ENCODE peak calls at places on chromosomes 11 and 22, in eight cellular contexts. A is GM23248, J is PC-3, S is A673, V is fibroblast of lung, X is hepatocyte, C is HCT116, O is K562. W is an unnamed sample.

GRCh38 chr11:125886997-125887372 is 483 bp upstream of the HYLS1 start:
- DNase-seq in A (peak), J (peak), S (peak), V (peak), X (no peak), C (no peak), O (no peak), W (no peak)

GRCh38 chr11:3368199-3368598 is 10.7 kb downstream of the ZNF195 start:
- DNase-seq in A (no peak), J (peak), S (no peak), V (no peak), X (no peak), C (no peak), O (no peak), W (no peak)

GRCh38 chr11:59923813-59924212 is 14.4 kb upstream of the OOSP1 start:
- DNase-seq in A (no peak), J (no peak), S (no peak), V (no peak), X (no peak), C (no peak), O (no peak), W (no peak)

GRCh38 chr22:19797086-19797485 is 36.5 kb downstream of the TBX1 start:
- DNase-seq in A (no peak), J (no peak), S (no peak), V (no peak), X (no peak), C (no peak), O (peak), W (no peak)

GRCh38 chr22:44360686-44361381 is 48.1 kb upstream of the SHISAL1 start:
- DNase-seq in A (peak), J (peak), S (no peak), V (peak), X (peak), C (no peak), O (no peak), W (peak)

GRCh38 chr11:126083829-126084607 is 21.4 kb upstream of the CDON start:
- DNase-seq in A (no peak), J (no peak), S (peak), V (no peak), X (no peak), C (no peak), O (no peak), W (no peak)

GRCh38 chr11:7089328-7090251 is 792 bp downstream of the RBMXL2 start:
- DNase-seq in A (no peak), J (no peak), S (no peak), V (no peak), X (no peak), C (no peak), O (no peak), W (no peak)

GRCh38 chr11:125072961-125073590 is 10.0 kb downstream of the SLC37A2 start:
- DNase-seq in A (no peak), J (no peak), S (no peak), V (no peak), X (no peak), C (no peak), O (no peak), W (no peak)

GRCh38 chr11:31173926-31174680 is 195.4 kb downstream of the DCDC1 start:
- DNase-seq in A (no peak), J (no peak), S (no peak), V (no peak), X (no peak), C (no peak), O (no peak), W (no peak)

GRCh38 chr11:129225190-129225589 is 33.1 kb upstream of the ARHGAP32 start:
- DNase-seq in A (peak), J (peak), S (no peak), V (peak), X (no peak), C (no peak), O (no peak), W (peak)

GRCh38 chr22:35258144-35258988 is 1.1 kb downstream of the HMGXB4 start:
- DNase-seq in A (peak), J (peak), S (peak), V (peak), X (peak), C (no peak), O (peak), W (peak)

GRCh38 chr11:34126959-34127848 is 21.8 kb downstream of the NAT10 start:
- DNase-seq in A (no peak), J (peak), S (no peak), V (no peak), X (no peak), C (no peak), O (no peak), W (no peak)

GRCh38 chr11:92457250-92457649 is 232.6 kb downstream of the FAT3 start:
- DNase-seq in A (peak), J (peak), S (no peak), V (peak), X (no peak), C (no peak), O (no peak), W (peak)

GRCh38 chr11:118012083-118012669 is 26.0 kb downstream of the IL10RA start:
- DNase-seq in A (peak), J (peak), S (no peak), V (peak), X (peak), C (no peak), O (peak), W (peak)

GRCh38 chr11:58286249-58286648 is 18.2 kb upstream of the OR10W1 start:
- DNase-seq in A (peak), J (peak), S (peak), V (peak), X (peak), C (peak), O (peak), W (peak)

GRCh38 chr11:68042219-68043028 is 3.6 kb downstream of the TCIRG1 start:
- DNase-seq in A (no peak), J (no peak), S (no peak), V (no peak), X (no peak), C (no peak), O (no peak), W (no peak)

GRCh38 chr11:65377036-65377435 is 5.4 kb downstream of the SLC25A45 start:
- DNase-seq in A (no peak), J (no peak), S (no peak), V (no peak), X (no peak), C (no peak), O (no peak), W (no peak)

GRCh38 chr11:131064373-131064991 is 148.2 kb upstream of the SNX19 start:
- DNase-seq in A (peak), J (peak), S (peak), V (peak), X (peak), C (peak), O (peak), W (peak)

GRCh38 chr11:16418698-16419097 is 62.4 kb upstream of the SOX6 start:
- DNase-seq in A (no peak), J (no peak), S (peak), V (no peak), X (no peak), C (no peak), O (no peak), W (no peak)

GRCh38 chr11:110955797-110956196 is 243.6 kb upstream of the ARHGAP20 start:
- DNase-seq in A (no peak), J (no peak), S (no peak), V (peak), X (no peak), C (no peak), O (no peak), W (peak)

GRCh38 chr11:9210224-9210921 is 54.8 kb downstream of the DENND5A start:
- DNase-seq in A (peak), J (peak), S (no peak), V (peak), X (no peak), C (peak), O (no peak), W (peak)

GRCh38 chr11:130118636-130119387 is 40.8 kb upstream of the ST14 start:
- DNase-seq in A (no peak), J (no peak), S (no peak), V (no peak), X (no peak), C (no peak), O (no peak), W (no peak)

GRCh38 chr22:43144949-43145348 is 1.8 kb upstream of the MCAT start:
- DNase-seq in A (no peak), J (peak), S (no peak), V (no peak), X (no peak), C (no peak), O (no peak), W (no peak)

GRCh38 chr11:110897035-110897434 is 184.8 kb upstream of the ARHGAP20 start:
- DNase-seq in A (peak), J (no peak), S (peak), V (peak), X (no peak), C (no peak), O (no peak), W (peak)

DNA sequence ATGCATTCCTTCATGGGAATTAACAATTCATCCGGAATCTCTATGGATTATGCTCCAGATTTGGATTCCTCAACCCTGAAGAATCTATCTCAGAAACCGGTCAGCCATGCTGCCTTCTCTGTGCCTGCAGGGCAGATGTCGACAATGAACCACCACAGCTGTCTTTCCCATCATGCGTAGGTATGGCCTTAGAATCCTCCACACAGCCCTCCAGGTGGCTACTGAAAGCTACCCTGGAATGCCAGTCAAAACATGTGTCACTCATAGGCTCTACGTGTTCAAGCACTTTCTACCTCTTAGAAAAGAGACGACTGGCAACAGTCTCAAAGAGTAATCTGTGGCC is 19.4 kb downstream of the MAML2 start:
- DNase-seq in A (no peak), J (no peak), S (no peak), V (no peak), X (no peak), C (no peak), O (no peak), W (no peak)
- H3K27ac ChIP-seq in A (peak), J (no peak), S (no peak), V (no peak), X (no peak), C (no peak), O (peak), W (peak)

GRCh38 chr22:50269573-50270301 is 443 bp downstream of the MAPK11 start:
- DNase-seq in A (peak), J (peak), S (peak), V (peak), X (peak), C (no peak), O (peak), W (peak)
- TF ChIP-seq EZH2 in A (no peak), J (no peak), S (no peak), V (no peak), X (peak), C (no peak), O (no peak), W (no peak)

DNA sequence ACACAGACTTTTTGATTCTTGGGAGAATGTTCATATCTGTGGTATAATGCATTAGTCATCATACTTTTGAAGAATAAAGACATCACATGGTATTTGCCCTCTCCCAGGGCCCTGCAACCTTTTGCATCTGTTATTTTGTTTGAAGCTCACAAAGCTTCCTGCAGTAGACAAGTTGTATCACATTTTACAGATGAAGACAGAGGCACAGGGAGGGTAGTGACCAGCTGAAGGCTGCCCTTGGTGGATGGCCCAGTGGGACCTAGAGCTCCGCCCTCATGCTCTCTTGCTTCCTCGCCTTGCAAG is 66.4 kb downstream of the UBASH3B start:
- DNase-seq in A (peak), J (peak), S (no peak), V (peak), X (no peak), C (peak), O (no peak), W (no peak)
- H3K27ac ChIP-seq in A (peak), J (peak), S (no peak), V (peak), X (no peak), C (no peak), O (no peak), W (peak)

GRCh38 chr22:37570661-37570976 is 9.3 kb downstream of the LGALS2 start:
- DNase-seq in A (no peak), J (no peak), S (no peak), V (no peak), X (no peak), C (no peak), O (no peak), W (no peak)

GRCh38 chr22:37569921-37570660 is 9.8 kb downstream of the LGALS2 start:
- DNase-seq in A (no peak), J (peak), S (no peak), V (no peak), X (peak), C (no peak), O (no peak), W (no peak)

GRCh38 chr22:37568448-37569008 is 8.2 kb downstream of the CDC42EP1 start:
- DNase-seq in A (no peak), J (no peak), S (no peak), V (no peak), X (peak), C (no peak), O (no peak), W (no peak)

GRCh38 chr22:37567991-37568390 is 7.7 kb downstream of the CDC42EP1 start:
- DNase-seq in A (no peak), J (no peak), S (no peak), V (no peak), X (no peak), C (no peak), O (no peak), W (no peak)

DNA sequence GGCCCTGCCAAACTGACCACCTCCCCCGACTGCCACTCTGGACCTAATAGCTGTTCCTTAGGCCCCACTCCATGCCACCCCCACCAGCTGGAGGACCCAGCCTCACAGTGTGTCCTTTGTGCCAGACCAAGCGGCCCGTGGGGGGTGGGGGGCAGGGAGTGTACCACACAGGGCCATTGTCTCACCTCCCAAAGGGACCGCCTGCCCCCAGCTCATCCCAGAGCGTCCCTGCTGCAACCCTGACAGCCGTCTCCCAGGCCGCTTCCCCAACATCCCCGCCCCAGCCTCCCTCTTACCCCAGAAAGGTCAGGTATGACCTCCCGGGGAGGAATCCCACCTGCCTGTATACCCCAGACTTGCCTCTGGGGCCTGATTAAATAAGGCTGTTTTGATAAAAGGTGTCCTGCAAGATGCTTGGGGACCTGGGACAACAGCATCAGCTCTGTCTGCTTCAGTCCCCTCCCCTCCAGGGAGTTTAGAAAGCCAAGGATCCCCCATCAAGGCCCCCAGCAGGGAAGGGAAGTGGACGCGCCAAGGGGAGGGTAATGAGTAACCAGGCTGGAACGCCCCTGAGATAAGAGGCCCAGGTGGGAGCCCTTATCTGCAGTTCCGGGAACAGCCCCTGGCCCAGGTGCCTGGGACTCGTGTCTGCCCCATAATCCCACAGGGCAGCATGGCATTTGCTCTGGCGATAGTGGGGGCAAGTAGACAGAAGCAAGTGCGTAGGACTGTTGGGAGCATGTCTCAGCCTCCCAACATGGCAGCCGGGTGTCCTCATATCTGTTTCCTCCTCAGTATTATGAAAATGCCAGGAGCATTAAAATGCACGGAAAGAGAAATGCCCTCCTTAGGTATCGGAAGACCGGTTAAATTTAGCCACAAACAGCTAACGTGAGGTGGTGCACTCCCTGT is 9.0 kb downstream of the CDC42EP1 start:
- DNase-seq in A (no peak), J (no peak), S (no peak), V (no peak), X (peak), C (no peak), O (no peak), W (no peak)
- TF ChIP-seq EZH2 in A (no peak), J (no peak), S (no peak), V (no peak), X (no peak), C (no peak), O (no peak), W (no peak)

DNA sequence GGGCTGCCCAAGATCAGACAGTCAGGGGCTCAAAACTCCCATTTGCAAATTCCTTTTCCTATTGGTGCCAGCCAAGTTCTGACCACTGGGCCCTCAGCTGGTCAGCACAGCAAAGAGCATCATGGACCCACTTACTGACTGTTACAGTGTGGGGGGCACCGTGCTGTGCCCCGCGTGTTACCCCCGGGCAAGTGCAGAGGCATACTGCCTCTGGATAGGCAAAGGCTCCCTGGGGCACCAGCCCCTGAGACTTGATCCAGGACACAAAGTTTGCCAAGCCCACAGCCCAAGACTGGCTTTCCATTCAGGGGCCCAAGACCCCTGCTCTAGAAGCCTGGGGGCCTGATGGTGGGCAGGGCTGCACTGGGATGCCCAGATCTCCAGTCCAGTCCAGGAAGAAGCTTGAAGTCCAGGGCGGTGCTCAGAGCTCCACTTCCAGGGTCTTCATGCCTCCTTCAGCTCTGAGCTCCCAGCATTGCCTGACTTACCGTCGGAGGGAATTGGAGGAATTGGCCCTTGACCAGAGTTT is 6.6 kb downstream of the LRRC32 start:
- DNase-seq in A (no peak), J (no peak), S (no peak), V (no peak), X (no peak), C (no peak), O (no peak), W (no peak)
- H3K27ac ChIP-seq in A (no peak), J (no peak), S (no peak), V (no peak), X (no peak), C (no peak), O (peak), W (no peak)